ENCODE peak calls at places on chromosomes 7 and 10, in four cellular contexts. C is HFF-Myc, S is heart right ventricle, M is AML-193. E is an unnamed sample.

GRCh38 chr7:11807000-11807399 is 25.0 kb downstream of the THSD7A start:
- DNase-seq in S (no peak), M (no peak), C (no peak), E (no peak)

GRCh38 chr10:117804470-117805011 is 242.2 kb downstream of the RAB11FIP2 start:
- DNase-seq in M (no peak), S (no peak), C (no peak), E (no peak)

GRCh38 chr10:78209987-78210386 is 176.3 kb downstream of the RPS24 start:
- DNase-seq in C (no peak), M (no peak), S (no peak), E (no peak)

GRCh38 chr10:31657471-31657844 is 271.2 kb downstream of the ARHGAP12 start:
- DNase-seq in M (no peak), C (no peak), S (no peak), E (no peak)

GRCh38 chr7:112501958-112502503 is 21.2 kb downstream of the LSMEM1 start:
- DNase-seq in S (no peak), M (no peak), C (no peak), E (no peak)

GRCh38 chr10:93369588-93370164 is 112.5 kb downstream of the MYOF start:
- DNase-seq in M (no peak), S (no peak), C (no peak), E (no peak)

GRCh38 chr10:48317321-48317990 is 11.0 kb downstream of the MAPK8 start:
- DNase-seq in S (no peak), M (no peak), C (no peak), E (no peak)

GRCh38 chr7:138186951-138187351 is 110.7 kb downstream of the AKR1D1 start:
- DNase-seq in C (no peak), S (no peak), M (no peak), E (no peak)

GRCh38 chr7:88357794-88358533 is 51.3 kb upstream of the STEAP4 start:
- DNase-seq in M (peak), C (no peak), S (no peak), E (no peak)

GRCh38 chr7:41268874-41269273 is 434.0 kb downstream of the INHBA start:
- DNase-seq in M (no peak), C (no peak), S (no peak), E (no peak)

GRCh38 chr7:131560061-131560460 is 3.6 kb upstream of the PODXL start:
- DNase-seq in C (no peak), M (no peak), S (no peak), E (no peak)